ENCODE peak calls at places on chromosomes 4 and X, in five cellular contexts. X is CD4-positive, alpha-beta T cell; G is D721Med; B is GM20000; R is hepatocyte. J is an unnamed sample.

GRCh38 chr4:41169256-41169655 is 45.1 kb downstream of the APBB2 start:
- DNase-seq in X (no peak), G (no peak), B (no peak), R (no peak), J (no peak)

GRCh38 chr4:100414016-100414790 is 103.6 kb downstream of the EMCN start:
- DNase-seq in X (no peak), B (no peak), R (no peak), G (no peak), J (no peak)

GRCh38 chrX:10722804-10723364 is 102.5 kb upstream of the MID1 start:
- DNase-seq in B (peak), R (peak), X (peak), G (peak), J (peak)

GRCh38 chrX:12956704-12957541 is 18.0 kb upstream of the TMSB4X start:
- DNase-seq in R (peak), X (peak), G (no peak), B (peak), J (peak)

GRCh38 chr4:110088670-110089069 is 109.7 kb downstream of the ELOVL6 start:
- DNase-seq in X (no peak), G (no peak), R (no peak), B (peak), J (no peak)

GRCh38 chrX:13005671-13006473 is 31.0 kb downstream of the TMSB4X start:
- DNase-seq in R (no peak), X (no peak), B (peak), G (no peak), J (no peak)

GRCh38 chr4:75189976-75190375 is 257.1 kb downstream of the PARM1 start:
- DNase-seq in R (no peak), X (no peak), G (no peak), B (no peak), J (no peak)

GRCh38 chr4:96713271-96713670 is 873.4 kb downstream of the PDHA2 start:
- DNase-seq in G (no peak), R (no peak), B (no peak), X (no peak), J (no peak)

GRCh38 chrX:134377537-134377936 is 82.4 kb upstream of the HPRT1 start:
- DNase-seq in G (no peak), X (no peak), B (no peak), R (peak), J (peak)

GRCh38 chr4:38298868-38299713 is 338.9 kb downstream of the PTTG2 start:
- DNase-seq in R (no peak), B (no peak), G (no peak), X (no peak), J (no peak)

GRCh38 chr4:76637704-76638361 is 202.8 kb downstream of the SHROOM3 start:
- DNase-seq in R (no peak), X (no peak), B (no peak), G (no peak), J (no peak)

GRCh38 chr4:63464393-63464792 is 944.9 kb downstream of the TECRL start:
- DNase-seq in G (no peak), B (no peak), R (no peak), X (no peak), J (no peak)

GRCh38 chr4:13705521-13706035 is 78.1 kb upstream of the BOD1L1 start:
- DNase-seq in X (no peak), B (no peak), G (no peak), R (peak), J (no peak)

GRCh38 chrX:23888887-23889501 is 18.7 kb downstream of the APOO start:
- DNase-seq in X (no peak), R (no peak), G (no peak), B (no peak), J (no peak)

GRCh38 chr4:123924536-123924935 is 527.9 kb downstream of the SPRY1 start:
- DNase-seq in X (no peak), B (no peak), R (no peak), G (no peak), J (no peak)

GRCh38 chrX:109777749-109778148 is 44.7 kb upstream of the ACSL4 start:
- DNase-seq in R (no peak), X (no peak), G (no peak), B (no peak), J (no peak)

GRCh38 chr4:154497901-154498300 is 6.3 kb upstream of the DCHS2 start:
- DNase-seq in R (no peak), X (no peak), B (no peak), G (no peak), J (no peak)

GRCh38 chr4:7817877-7818675 is 121.6 kb downstream of the AFAP1 start:
- DNase-seq in X (no peak), B (no peak), G (no peak), R (peak), J (no peak)

GRCh38 chr4:114226178-114226577 is 246.7 kb upstream of the ARSJ start:
- DNase-seq in G (no peak), R (no peak), B (no peak), X (no peak), J (no peak)

GRCh38 chrX:13864264-13864663 is 47.4 kb upstream of the GPM6B start:
- DNase-seq in X (no peak), G (no peak), B (no peak), R (no peak), J (no peak)

GRCh38 chrX:7244400-7244799 is 96.4 kb upstream of the PUDP start:
- DNase-seq in B (no peak), G (no peak), X (no peak), R (no peak), J (peak)

GRCh38 chrX:41468647-41469323 is 21.6 kb downstream of the NYX start:
- DNase-seq in R (no peak), X (no peak), B (no peak), G (no peak), J (no peak)

GRCh38 chr4:27357283-27357682 is 496.6 kb downstream of the STIM2 start:
- DNase-seq in B (no peak), X (no peak), R (peak), G (no peak), J (no peak)
- TF ChIP-seq CTCF in B (no peak), X (no peak), R (peak), G (peak), J (no peak)

DNA sequence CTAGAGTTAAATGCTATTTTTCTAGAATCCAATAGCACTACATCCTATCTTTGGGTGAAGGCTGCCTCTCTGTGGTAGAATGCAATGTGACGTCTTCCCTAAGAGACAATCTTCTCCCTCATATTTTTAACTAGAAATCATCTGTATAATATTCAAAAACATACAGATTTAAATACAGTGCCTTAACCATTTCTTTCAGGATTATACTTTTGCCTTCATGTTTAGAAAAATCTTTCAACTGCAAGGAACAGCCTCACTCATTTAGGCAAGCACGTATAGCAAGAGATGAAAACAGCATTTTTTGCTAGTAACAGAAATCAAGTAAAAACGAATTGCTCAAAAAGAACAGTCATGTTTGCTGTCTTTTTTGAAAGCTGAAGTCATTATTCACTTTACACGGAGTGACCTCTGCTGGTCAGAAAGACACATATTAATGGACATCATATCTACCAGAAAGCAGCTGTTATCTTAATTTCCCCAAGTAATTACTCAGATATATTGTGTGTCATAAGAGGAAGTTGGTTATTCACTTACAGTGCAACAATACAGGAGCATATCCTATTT is 422.3 kb downstream of the STPG2 start:
- DNase-seq in R (peak), X (no peak), G (no peak), B (no peak), J (peak)
- TF ChIP-seq CTCF in R (peak), X (no peak), G (peak), B (no peak), J (peak)

GRCh38 chrX:16484338-16484737 is 165.6 kb upstream of the S100G start:
- DNase-seq in R (peak), B (no peak), X (peak), G (no peak), J (peak)
- TF ChIP-seq CTCF in R (no peak), B (no peak), X (no peak), G (no peak), J (no peak)

GRCh38 chr4:146175541-146176453 is at the start of gene LSM6:
- DNase-seq in X (peak), G (peak), R (peak), B (peak), J (peak)
- TF ChIP-seq CTCF in X (no peak), G (no peak), R (no peak), B (no peak), J (no peak)

DNA sequence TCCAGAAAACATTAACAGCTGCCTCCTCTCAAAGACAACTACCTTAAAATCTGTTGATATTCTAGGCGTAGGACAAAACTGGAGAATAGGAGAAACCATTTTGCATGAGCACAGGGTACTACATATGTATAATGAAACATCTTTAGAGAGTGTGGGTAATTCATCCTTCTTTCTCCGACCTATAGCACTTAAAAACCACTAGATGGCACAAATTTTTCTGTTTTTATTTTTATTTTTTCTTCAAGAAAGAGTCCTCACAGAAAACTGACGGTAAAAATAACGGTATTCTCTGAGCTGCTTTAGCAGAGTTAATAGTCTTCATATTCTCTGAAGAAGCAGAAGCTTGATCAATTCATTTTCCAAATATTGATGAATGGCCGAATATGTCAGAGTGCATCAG is 14.6 kb downstream of the SMIM31 start:
- DNase-seq in X (no peak), G (no peak), B (no peak), R (peak), J (peak)
- TF ChIP-seq CTCF in X (no peak), G (peak), B (peak), R (peak), J (peak)

GRCh38 chrX:106615041-106615440 is 3.3 kb downstream of the RADX start:
- DNase-seq in X (no peak), B (no peak), R (no peak), G (no peak), J (no peak)

GRCh38 chrX:106621836-106622235 is 10.1 kb downstream of the RADX start:
- DNase-seq in G (no peak), B (no peak), X (no peak), R (peak), J (no peak)

DNA sequence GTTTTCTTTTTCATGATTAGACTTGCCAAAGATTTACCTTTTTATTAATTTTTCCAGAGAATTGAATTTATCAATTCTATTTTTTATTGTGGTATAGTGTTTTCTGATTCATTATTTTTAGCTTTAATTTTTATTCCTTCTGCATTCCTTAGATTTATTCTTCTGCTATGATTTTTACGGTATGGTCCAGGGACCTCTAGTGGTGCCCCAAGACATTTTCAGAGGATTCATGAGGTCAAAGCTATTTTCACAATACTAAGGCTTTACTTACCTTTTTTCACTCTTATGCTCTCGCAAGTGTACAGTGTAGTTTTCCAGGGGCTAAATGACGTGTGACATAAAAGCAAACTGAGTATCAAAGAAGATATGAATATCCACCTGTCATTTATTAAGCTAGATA is 8.0 kb downstream of the RADX start:
- DNase-seq in G (no peak), X (no peak), R (no peak), B (no peak), J (no peak)
- TF ChIP-seq CTCF in G (peak), X (no peak), R (peak), B (peak), J (peak)

GRCh38 chr4:60814549-60814948 is 385.6 kb upstream of the ADGRL3 start:
- DNase-seq in G (no peak), X (no peak), R (no peak), B (no peak), J (no peak)
- TF ChIP-seq CTCF in G (no peak), X (no peak), R (no peak), B (no peak), J (no peak)